ENCODE peak calls at places on chromosomes 13 and 19, in six cellular contexts. T, Y, W, I, K and E are unnamed samples.

GRCh38 chr13:49497272-49497671 is 1.5 kb downstream of the PHF11 start:
- DNase-seq in T (no peak), Y (no peak), W (no peak), K (no peak), I (no peak), E (no peak)

GRCh38 chr13:106361621-106362020 is 173.8 kb downstream of the EFNB2 start:
- DNase-seq in W (no peak), T (no peak), K (no peak), Y (no peak), I (no peak), E (no peak)

GRCh38 chr19:45515807-45516401 is 8.6 kb downstream of the VASP start:
- DNase-seq in K (no peak), W (no peak), Y (no peak), T (no peak), I (no peak), E (no peak)

GRCh38 chr19:6126335-6126974 is 9.0 kb upstream of the ACSBG2 start:
- DNase-seq in W (peak), K (peak), Y (peak), T (peak), I (no peak), E (no peak)

GRCh38 chr19:10517760-10518443 is 655 bp upstream of the S1PR5 start:
- DNase-seq in T (peak), Y (peak), I (peak), K (no peak), W (no peak), E (peak)

GRCh38 chr19:751501-752341 is 809 bp downstream of the MISP start:
- DNase-seq in Y (peak), W (peak), I (no peak), K (no peak), T (no peak), E (no peak)

GRCh38 chr13:41222259-41222852 is 28.0 kb upstream of the KBTBD7 start:
- DNase-seq in Y (peak), I (peak), K (peak), W (peak), T (peak), E (peak)

GRCh38 chr13:111177081-111177711 is 62.1 kb downstream of the ARHGEF7 start:
- DNase-seq in W (no peak), Y (no peak), T (no peak), K (no peak), I (no peak), E (no peak)

GRCh38 chr19:6639439-6639838 is 30.5 kb downstream of the TNFSF14 start:
- DNase-seq in K (no peak), I (no peak), Y (peak), W (no peak), T (no peak), E (no peak)

GRCh38 chr13:21463424-21463823 is 4.3 kb upstream of the ZDHHC20 start:
- DNase-seq in Y (no peak), I (no peak), T (no peak), K (no peak), W (no peak), E (no peak)

GRCh38 chr19:41957838-41958366 is 1.2 kb downstream of the RABAC1 start:
- DNase-seq in W (peak), I (peak), T (peak), K (no peak), Y (peak), E (peak)

GRCh38 chr19:22118132-22118531 is 65.8 kb downstream of the ZNF257 start:
- DNase-seq in Y (no peak), I (no peak), K (no peak), T (no peak), W (no peak), E (no peak)

GRCh38 chr13:108283110-108283509 is 13.6 kb downstream of the TNFSF13B start:
- DNase-seq in K (no peak), Y (no peak), W (no peak), T (no peak), I (no peak), E (no peak)

GRCh38 chr19:52689804-52690394 is 44.9 kb downstream of the ZNF611 start:
- DNase-seq in W (no peak), K (no peak), I (peak), T (peak), Y (peak), E (peak)

GRCh38 chr13:27004389-27004788 is 167.2 kb downstream of the USP12 start:
- DNase-seq in I (no peak), W (no peak), Y (no peak), K (no peak), T (no peak), E (no peak)

GRCh38 chr19:20162821-20163220 is 4.2 kb upstream of the ZNF486 start:
- DNase-seq in T (no peak), K (no peak), Y (no peak), I (no peak), W (no peak), E (no peak)

GRCh38 chr19:49338691-49339363 is 3.6 kb downstream of the CD37 start:
- DNase-seq in T (peak), I (peak), Y (peak), K (no peak), W (no peak), E (peak)

GRCh38 chr13:37695200-37695599 is 96.6 kb upstream of the POSTN start:
- DNase-seq in Y (peak), I (no peak), K (no peak), W (no peak), T (no peak), E (no peak)
- TF ChIP-seq CREB1 in Y (no peak), I (no peak), K (no peak), W (no peak), T (no peak), E (no peak)

DNA sequence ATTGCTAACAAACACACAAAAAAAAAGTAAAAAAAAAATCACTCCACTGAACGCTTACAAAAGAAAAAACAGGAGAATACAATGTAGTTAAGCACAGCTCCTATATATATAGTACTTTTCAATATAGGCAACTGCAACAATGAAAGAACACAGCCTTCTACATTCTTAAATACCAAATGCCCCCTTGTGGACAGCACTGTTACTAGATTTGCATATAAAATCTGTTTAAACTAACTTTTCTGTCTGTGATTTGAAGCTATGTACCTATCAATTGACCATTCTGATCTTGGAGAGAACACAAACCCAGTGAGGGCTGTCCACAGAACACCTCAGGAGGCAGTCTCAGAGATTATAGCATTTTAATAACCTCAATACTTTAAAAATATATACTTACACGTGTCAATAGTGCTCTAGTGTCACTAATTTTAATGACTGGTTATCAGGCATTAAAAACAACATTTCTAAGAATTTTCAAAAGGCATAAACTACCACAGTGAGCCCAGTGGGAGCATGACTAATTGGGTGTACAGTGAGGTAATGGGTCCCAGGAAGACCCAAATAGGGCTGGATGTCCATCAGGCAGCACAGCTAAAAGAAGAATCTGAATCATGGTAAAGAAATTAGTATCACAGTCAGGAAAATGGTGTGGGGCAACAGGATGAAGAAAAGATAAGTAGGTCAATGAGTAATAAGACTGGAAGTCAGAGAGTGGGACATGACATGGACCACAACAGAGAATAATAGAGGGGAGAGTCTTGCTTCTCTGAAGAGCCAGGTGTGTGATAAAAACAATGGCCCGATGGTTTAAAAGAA is 22.2 kb downstream of the CCDC169 start:
- DNase-seq in Y (peak), W (peak), T (peak), I (no peak), K (no peak), E (no peak)
- TF ChIP-seq CREB1 in Y (no peak), W (no peak), T (no peak), I (no peak), K (no peak), E (no peak)

GRCh38 chr13:25375727-25376358 is 4.1 kb downstream of the ATP8A2 start:
- DNase-seq in Y (peak), T (peak), I (peak), W (peak), K (no peak), E (peak)
- TF ChIP-seq CREB1 in Y (no peak), T (no peak), I (no peak), W (no peak), K (no peak), E (no peak)

DNA sequence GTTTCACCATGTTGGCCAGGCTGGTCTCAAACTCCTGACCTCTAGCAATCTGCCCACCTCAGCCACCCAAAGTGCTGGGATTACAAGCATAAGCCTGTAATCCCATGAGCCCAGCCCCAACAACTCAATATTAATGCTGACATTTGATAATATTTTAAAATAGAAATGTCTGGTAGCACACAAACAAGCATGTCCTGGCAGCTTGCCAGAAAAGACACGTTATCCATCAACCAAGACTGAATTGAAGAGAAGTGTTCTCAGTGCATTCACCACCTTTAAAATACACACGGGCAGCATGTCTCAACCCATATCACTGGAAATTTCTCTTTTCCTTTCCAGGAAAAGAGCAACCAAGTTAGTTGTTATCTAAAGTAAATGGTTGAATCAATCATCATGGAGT is 25.2 kb downstream of the LHFPL6 start:
- DNase-seq in W (no peak), Y (no peak), K (no peak), I (no peak), T (no peak), E (no peak)
- TF ChIP-seq CREB1 in W (no peak), Y (no peak), K (no peak), I (no peak), T (no peak), E (no peak)

GRCh38 chr19:3448616-3449334 is 31.6 kb downstream of the SMIM24 start:
- DNase-seq in T (no peak), K (no peak), W (no peak), Y (no peak), I (no peak), E (no peak)
- TF ChIP-seq CREB1 in T (no peak), K (no peak), W (no peak), Y (no peak), I (no peak), E (no peak)

DNA sequence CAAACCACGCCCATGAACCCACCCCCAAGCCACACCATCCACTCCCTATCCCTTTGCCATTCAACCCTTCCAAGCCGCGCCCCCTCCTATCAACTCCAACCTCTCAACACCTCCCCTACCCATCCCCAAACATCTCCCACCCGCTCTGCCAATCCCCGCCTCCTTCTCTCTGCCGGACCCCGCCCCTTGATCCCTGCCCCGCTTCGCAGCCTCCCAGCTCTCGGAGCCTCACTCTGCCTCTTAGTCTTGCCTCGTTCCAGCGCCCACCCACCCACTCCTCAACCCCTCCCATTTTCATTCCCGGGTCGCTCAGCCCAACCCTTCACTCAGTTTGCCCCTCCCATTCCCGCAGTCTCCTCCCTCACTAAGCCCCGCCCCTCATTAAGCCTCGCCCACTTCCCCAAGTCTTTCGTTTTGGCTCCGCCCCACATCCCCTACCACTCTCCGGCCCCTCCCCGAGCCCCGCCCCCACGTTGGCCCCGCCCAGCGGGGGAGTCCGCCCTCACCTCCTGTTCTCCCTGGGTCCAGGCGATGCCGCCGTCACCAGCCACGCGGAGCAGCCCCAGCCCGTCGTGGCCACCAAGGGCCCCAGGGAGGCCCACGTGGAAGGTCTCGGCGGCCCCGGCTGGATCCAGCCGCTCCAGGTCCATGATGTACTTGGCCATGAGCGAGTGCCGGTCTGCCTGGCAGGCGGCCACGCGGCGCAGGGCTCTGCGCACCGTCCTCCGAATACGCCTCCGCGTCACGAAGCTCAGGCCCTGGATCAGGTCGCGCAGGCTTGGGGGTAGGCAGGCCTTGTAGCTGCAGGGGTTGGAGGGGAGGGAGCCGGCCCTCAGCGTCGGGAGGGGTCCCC is 5.7 kb downstream of the JAK3 start:
- DNase-seq in K (no peak), T (peak), Y (peak), I (peak), W (no peak), E (peak)
- TF ChIP-seq CREB1 in K (no peak), T (peak), Y (no peak), I (no peak), W (no peak), E (peak)

DNA sequence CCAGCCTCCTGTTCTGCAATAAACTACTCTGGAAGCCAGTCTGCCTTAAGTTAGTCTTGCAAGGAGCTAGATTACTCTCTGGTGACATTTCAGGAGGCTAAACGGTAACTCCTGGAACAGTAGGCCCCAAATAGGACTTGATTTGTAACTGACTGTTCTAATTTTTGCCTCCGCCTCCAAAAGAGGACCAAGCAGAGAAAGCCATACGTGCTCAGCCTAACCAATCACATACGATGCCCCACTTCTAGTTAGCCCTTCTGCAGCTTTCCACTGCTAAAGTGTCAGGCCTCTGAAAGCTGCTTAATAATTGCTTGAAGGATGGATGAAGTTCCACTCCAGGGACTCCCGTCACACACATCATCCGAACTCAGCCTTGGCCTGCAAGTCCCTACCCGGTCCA is 749 bp downstream of the ZNF805 start:
- DNase-seq in T (peak), W (peak), K (no peak), Y (peak), I (no peak), E (no peak)
- TF ChIP-seq CREB1 in T (no peak), W (no peak), K (no peak), Y (no peak), I (no peak), E (no peak)

GRCh38 chr19:43306097-43306496 is 36.8 kb upstream of the PSG9 start:
- DNase-seq in I (no peak), T (no peak), W (no peak), Y (no peak), K (no peak), E (no peak)
- TF ChIP-seq CREB1 in I (no peak), T (no peak), W (no peak), Y (no peak), K (no peak), E (no peak)

GRCh38 chr19:32318884-32319520 is 26.4 kb upstream of the ZNF507 start:
- DNase-seq in I (peak), T (peak), W (no peak), Y (peak), K (no peak), E (peak)
- TF ChIP-seq CREB1 in I (no peak), T (no peak), W (no peak), Y (no peak), K (no peak), E (no peak)

DNA sequence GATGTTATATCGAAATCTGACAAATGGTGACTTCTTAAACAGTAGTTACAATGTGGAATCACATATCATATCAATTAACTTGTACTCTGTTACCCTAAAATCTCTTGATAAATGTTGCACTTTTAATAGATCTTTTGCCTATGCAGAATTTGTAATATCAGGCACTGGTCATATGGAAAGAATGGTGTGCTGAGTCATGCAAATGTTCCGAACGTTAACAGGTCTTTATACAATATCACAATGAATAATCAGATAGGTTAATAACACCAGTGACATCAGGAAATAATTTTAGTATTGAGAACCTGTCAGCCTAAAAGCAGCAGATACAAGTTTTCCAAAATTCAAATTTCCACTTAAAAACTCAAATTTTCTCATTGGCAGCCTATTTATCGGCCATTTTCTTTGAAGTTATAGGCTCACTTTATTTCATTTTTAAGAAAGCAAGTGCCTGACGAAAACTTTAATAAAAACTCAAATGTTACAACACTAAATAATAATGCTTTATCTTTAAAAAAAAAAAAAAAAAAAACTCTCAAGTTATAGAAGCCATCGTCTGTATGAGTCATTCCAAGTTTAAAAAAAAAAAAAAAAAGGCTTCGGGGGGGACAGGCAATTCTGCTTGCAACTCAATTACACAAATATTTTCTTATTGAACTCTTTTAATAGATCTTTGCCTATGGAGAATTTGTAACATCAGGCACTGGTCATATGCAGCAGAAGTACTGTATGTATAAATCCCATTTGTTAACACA is 180.9 kb downstream of the DIAPH3 start:
- DNase-seq in T (no peak), Y (no peak), W (no peak), I (no peak), K (no peak), E (no peak)
- TF ChIP-seq CREB1 in T (no peak), Y (no peak), W (no peak), I (no peak), K (no peak), E (no peak)